ENCODE peak calls at places on chromosomes 16 and 17, in eight cellular contexts. Z is hypothalamus; S is pons; I is pulmonary artery endothelial cell; N is AG08395; M is activated CD4-positive, alpha-beta T cell treated with anti-CD3 and anti-CD28 coated beads, Interleukin-2, amount 50 U/mL, for 1 hour; V is CD4-positive, CD25-positive, alpha-beta regulatory T cell; R is GM23248. W is an unnamed sample.

GRCh38 chr16:77822656-77823055 is 34.3 kb downstream of the VAT1L start:
- DNase-seq in S (no peak), N (no peak), M (no peak), V (no peak), Z (no peak), I (no peak), R (no peak), W (no peak)

GRCh38 chr17:1882836-1883235 is 53.0 kb downstream of the RPA1 start:
- DNase-seq in M (peak; percentile 25), R (peak; percentile 69), S (peak; percentile 12), V (no peak), Z (no peak), N (peak; percentile 60), I (no peak), W (peak; percentile 11)

GRCh38 chr16:10870137-10870776 is 6.7 kb upstream of the CIITA start:
- DNase-seq in R (peak; percentile 13), N (no peak), V (no peak), I (no peak), M (no peak), Z (no peak), S (no peak), W (no peak)

GRCh38 chr17:48102700-48103378 is 1.6 kb upstream of the CBX1 start:
- DNase-seq in Z (no peak), N (no peak), S (no peak), V (no peak), I (no peak), M (no peak), R (no peak), W (no peak)

GRCh38 chr17:49926886-49927285 is 42.1 kb upstream of the DLX4 start:
- DNase-seq in S (no peak), M (no peak), Z (no peak), R (peak; percentile 88), V (no peak), N (peak; percentile 59), I (no peak), W (no peak)

GRCh38 chr17:10614536-10615155 is 42.5 kb downstream of the MYH3 start:
- DNase-seq in N (peak; percentile 76), Z (peak; percentile 18), S (peak; percentile 44), M (no peak), V (no peak), I (no peak), R (peak; percentile 74), W (no peak)

GRCh38 chr17:38881600-38882191 is 11.8 kb downstream of the LASP1 start:
- DNase-seq in M (no peak), N (peak; percentile 41), I (no peak), Z (peak; percentile 34), R (peak; percentile 54), S (peak; percentile 40), V (no peak), W (peak; percentile 85)

GRCh38 chr16:58051821-58052603 is 26.5 kb downstream of the MMP15 start:
- DNase-seq in S (no peak), R (no peak), Z (no peak), M (no peak), V (no peak), N (no peak), I (no peak), W (no peak)

GRCh38 chr16:48537909-48538745 is 71.9 kb downstream of the N4BP1 start:
- DNase-seq in V (no peak), I (no peak), S (peak; percentile 53), N (no peak), R (no peak), Z (peak; percentile 44), M (no peak), W (no peak)

GRCh38 chr17:81391964-81392908 is 3.0 kb upstream of the BAHCC1 start:
- DNase-seq in R (peak; percentile 69), N (no peak), V (no peak), M (no peak), S (peak; percentile 25), I (no peak), Z (no peak), W (no peak)

GRCh38 chr16:70294385-70295029 is 4.5 kb upstream of the DDX19B start:
- DNase-seq in V (no peak), S (no peak), Z (no peak), N (no peak), I (no peak), R (no peak), M (no peak), W (no peak)

GRCh38 chr16:10180771-10181163 is 1.5 kb downstream of the GRIN2A start:
- DNase-seq in M (no peak), S (no peak), Z (no peak), R (peak; percentile 39), N (no peak), V (no peak), I (no peak), W (no peak)

W was measured in foreskin melanocyte.